ENCODE peak calls at places on chromosomes 4 and X, in five cellular contexts. Y is K562, G is transverse colon, C is HCT116, K is H1. E is an unnamed sample.

GRCh38 chr4:187179086-187180070 is 455.7 kb upstream of the FAT1 start:
- DNase-seq in K (no peak), Y (no peak), G (no peak), C (no peak), E (peak; percentile 8)

GRCh38 chr4:185143596-185143969 is 517 bp downstream of the SLC25A4 start:
- DNase-seq in Y (peak; percentile 19), C (no peak), K (no peak), G (peak; percentile 58), E (no peak)

GRCh38 chr4:36841583-36842326 is 402.8 kb upstream of the NWD2 start:
- DNase-seq in C (no peak), K (no peak), G (no peak), Y (no peak), E (no peak)

GRCh38 chr4:67632492-67632891 is 68.5 kb downstream of the UBA6 start:
- DNase-seq in G (no peak), C (no peak), Y (no peak), K (no peak), E (no peak)

GRCh38 chr4:78510681-78511080 is 40.9 kb upstream of the ANXA3 start:
- DNase-seq in Y (no peak), C (no peak), G (no peak), K (no peak), E (no peak)

GRCh38 chr4:31613946-31614623 is 893.9 kb downstream of the PCDH7 start:
- DNase-seq in G (no peak), K (no peak), C (no peak), Y (no peak), E (no peak)

GRCh38 chr4:152850377-152850776 is 70.6 kb downstream of the ARFIP1 start:
- DNase-seq in C (no peak), G (no peak), K (peak; percentile 63), Y (no peak), E (no peak)

GRCh38 chrX:74535211-74535621 is 79.2 kb downstream of the RLIM start:
- DNase-seq in Y (peak; percentile 17), G (peak; percentile 12), C (peak; percentile 21), K (no peak), E (no peak)

GRCh38 chrX:39772057-39772832 is 325.5 kb downstream of the BCOR start:
- DNase-seq in K (peak; percentile 78), G (no peak), C (no peak), Y (peak; percentile 55), E (no peak)

GRCh38 chrX:107716816-107717700 is 58.5 kb downstream of the TSC22D3 start:
- DNase-seq in K (no peak), G (peak; percentile 90), C (peak; percentile 46), Y (no peak), E (no peak)

GRCh38 chr4:186724861-186725419 is 1.3 kb upstream of the FAT1 start:
- DNase-seq in C (no peak), Y (no peak), K (no peak), G (no peak), E (no peak)

GRCh38 chr4:95644417-95644816 is 95.6 kb upstream of the UNC5C start:
- DNase-seq in C (no peak), Y (no peak), G (no peak), K (no peak), E (no peak)

GRCh38 chrX:136262241-136262640 is 11.0 kb upstream of the MAP7D3 start:
- DNase-seq in Y (no peak), C (no peak), K (no peak), G (no peak), E (no peak)

GRCh38 chrX:13741695-13742094 is 7.1 kb downstream of the OFD1 start:
- DNase-seq in G (no peak), C (no peak), K (no peak), Y (no peak), E (no peak)
- TF ChIP-seq POLR2AphosphoS5 in G (no peak), C (no peak), K (no peak), Y (no peak), E (no peak)

GRCh38 chr4:65508169-65508568 is 162.1 kb downstream of the EPHA5 start:
- DNase-seq in K (no peak), Y (no peak), C (no peak), G (no peak), E (no peak)

DNA sequence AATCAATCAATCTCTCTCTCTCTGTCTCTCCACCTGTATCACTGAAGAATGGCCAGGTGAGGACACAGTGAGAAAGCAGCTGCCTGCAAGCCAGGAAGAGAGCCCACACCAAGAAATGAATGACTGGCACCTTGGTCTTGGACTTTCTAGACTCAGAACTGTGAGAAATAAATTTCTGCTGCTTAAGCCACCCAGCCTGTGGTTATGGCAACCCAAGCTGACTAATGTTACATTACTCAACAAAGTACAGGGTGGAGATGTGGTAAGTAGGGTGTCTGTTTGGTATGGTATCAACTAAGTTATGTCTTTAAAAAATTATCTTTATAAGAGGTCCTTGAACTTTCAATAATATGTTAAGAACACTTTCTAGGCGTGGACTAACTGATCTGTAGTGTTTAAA is 159.3 kb downstream of the EPHA5 start:
- DNase-seq in C (no peak), K (no peak), G (no peak), Y (no peak), E (no peak)
- H3K27ac ChIP-seq in C (no peak overlapping the region), K (no peak overlapping the region), G (no peak overlapping the region), Y (no peak overlapping the region), E (no peak overlapping the region)

GRCh38 chr4:83356899-83357661 is 22.4 kb upstream of the HPSE start:
- DNase-seq in Y (no peak), C (peak; percentile 48), K (no peak), G (no peak), E (no peak)
- TF ChIP-seq POLR2AphosphoS5 in Y (no peak), C (no peak), K (no peak), G (no peak), E (no peak)

GRCh38 chr4:40311811-40312346 is 23.3 kb upstream of the CHRNA9 start:
- DNase-seq in G (no peak), Y (peak; percentile 88), K (no peak), C (no peak), E (no peak)
- H3K27ac ChIP-seq in G (no peak overlapping the region), Y (peak overlapping the region; percentile 49), K (no peak overlapping the region), C (no peak overlapping the region), E (no peak overlapping the region)

GRCh38 chr4:2256781-2257191 is 5.1 kb downstream of the MXD4 start:
- DNase-seq in G (peak; percentile 19), C (no peak), Y (no peak), K (no peak), E (no peak)
- TF ChIP-seq POLR2AphosphoS5 in G (peak; percentile 34), C (no peak), Y (no peak), K (no peak), E (no peak)

DNA sequence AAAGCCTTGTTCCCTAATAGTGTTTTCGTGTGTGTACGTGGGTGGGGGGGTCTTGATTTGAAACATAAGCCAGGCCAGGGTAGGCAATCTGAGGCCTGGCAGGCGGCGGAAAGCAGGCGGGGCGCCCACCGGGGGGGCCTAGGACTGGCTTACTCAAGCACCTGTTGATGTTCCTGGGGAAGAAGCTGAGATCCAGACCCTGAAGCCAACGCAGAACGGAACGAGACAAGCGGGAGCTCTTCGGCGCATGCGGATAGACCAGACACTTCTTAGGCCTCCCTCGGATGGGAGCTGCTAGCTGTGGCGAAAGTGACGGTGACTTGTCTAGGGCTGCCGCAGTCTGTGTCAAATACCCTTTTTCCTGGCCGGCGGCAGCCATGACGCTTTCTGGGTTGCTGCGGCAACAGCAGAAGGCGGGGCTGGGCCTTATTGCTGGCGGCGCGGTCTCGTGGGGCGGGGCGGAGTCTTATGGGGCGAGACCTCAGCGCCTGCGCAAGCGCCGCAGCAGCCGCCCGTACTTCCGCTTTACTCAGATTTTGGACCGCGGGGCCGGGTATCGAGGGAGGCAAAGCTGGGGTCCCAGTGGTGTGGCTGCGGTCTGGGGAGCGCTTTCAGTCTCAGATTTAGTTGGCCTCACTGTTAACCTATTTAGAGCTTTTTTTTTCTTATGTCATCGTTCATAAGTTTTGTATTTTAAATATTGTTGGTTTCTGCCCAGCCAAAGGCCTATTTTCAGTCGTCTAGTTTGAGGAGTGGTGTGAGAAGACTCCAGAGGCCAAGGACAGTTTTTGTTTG is at the start of gene SPATA4:
- DNase-seq in G (peak; percentile 95), Y (peak; percentile 94), C (peak; percentile 73), K (peak; percentile 76), E (peak; percentile 34)
- H3K27ac ChIP-seq in G (peak within 1 kb of the TSS; percentile 78), Y (no peak within 1 kb of the TSS), C (no peak within 1 kb of the TSS), K (no peak within 1 kb of the TSS), E (peak within 1 kb of the TSS; percentile 58)

GRCh38 chrX:102711872-102712215 is 404 bp upstream of the GPRASP2 start:
- DNase-seq in G (no peak), Y (no peak), K (no peak), C (no peak), E (no peak)

GRCh38 chrX:102714994-102715393 is 2.7 kb downstream of the GPRASP2 start:
- DNase-seq in C (no peak), K (no peak), Y (no peak), G (no peak), E (no peak)

GRCh38 chrX:102712967-102713677 is 874 bp downstream of the GPRASP2 start:
- DNase-seq in K (no peak), G (peak; percentile 55), Y (peak; percentile 39), C (no peak), E (no peak)

GRCh38 chrX:102708900-102709299 is 3.3 kb upstream of the GPRASP2 start:
- DNase-seq in C (no peak), K (no peak), Y (no peak), G (no peak), E (no peak)

GRCh38 chrX:102712216-102712966 is at the start of gene GPRASP2:
- DNase-seq in Y (peak; percentile 11), G (peak; percentile 38), K (no peak), C (no peak), E (no peak)
- TF ChIP-seq POLR2AphosphoS5 in Y (no peak), G (no peak), K (no peak), C (no peak), E (no peak)

DNA sequence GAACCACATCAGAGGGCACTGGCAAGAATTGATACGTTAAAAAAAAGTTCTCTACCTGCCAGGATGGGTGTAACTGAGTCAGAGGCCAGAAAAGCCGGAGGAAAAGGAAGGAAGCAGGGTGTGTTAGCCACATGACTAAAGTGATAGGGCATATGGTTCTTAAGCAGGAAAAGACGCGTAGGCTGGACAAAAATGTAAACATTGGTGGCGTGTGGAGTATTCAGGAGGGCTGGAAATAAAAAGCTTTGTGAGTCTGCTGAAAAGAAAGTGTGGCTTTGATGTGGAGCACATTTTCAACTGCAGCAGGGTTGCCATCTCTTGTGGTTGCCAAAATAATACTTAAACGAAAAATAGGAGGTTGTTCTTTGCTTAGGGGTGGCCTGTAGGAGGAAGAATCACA is 186.5 kb upstream of the RPL34 start:
- DNase-seq in K (no peak), Y (no peak), G (no peak), C (no peak), E (no peak)
- H3K27ac ChIP-seq in K (no peak overlapping the region), Y (no peak overlapping the region), G (no peak overlapping the region), C (no peak overlapping the region), E (no peak overlapping the region)

DNA sequence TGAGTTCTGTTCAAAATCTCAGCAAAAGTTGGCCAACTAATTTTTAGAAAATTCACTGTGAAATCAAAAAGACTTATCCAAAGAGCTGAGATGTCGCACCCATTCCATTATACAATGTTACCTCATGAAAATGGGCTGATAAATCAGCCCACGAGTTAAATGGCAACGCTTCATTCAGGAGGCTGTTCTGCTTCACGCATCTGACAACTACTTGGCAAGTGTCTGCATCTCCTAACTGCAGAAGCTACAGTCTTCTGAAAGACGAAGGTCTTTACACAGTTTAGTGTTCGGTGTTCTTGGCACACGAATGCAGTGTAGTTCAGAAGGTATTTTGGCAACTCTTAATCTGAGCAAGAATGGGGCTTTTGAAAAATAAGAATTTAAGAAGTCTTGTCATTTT is 166.6 kb upstream of the DKK2 start:
- DNase-seq in K (no peak), G (no peak), C (no peak), Y (no peak), E (no peak)
- TF ChIP-seq POLR2AphosphoS5 in K (no peak), G (peak; percentile 43), C (no peak), Y (no peak), E (no peak)